ENCODE peak calls at places on chromosomes 7 and 10, in six cellular contexts. One of them, this sample, is unnamed.

GRCh38 chr10:87771871-87772500 is 46.0 kb downstream of the ATAD1 start:
- DNase-seq in mesenteric fat pad: no peak
- DNase-seq in epithelial cell of esophagus: peak; percentile 39
- DNase-seq in occipital lobe: no peak
- DNase-seq in GM10248: peak; percentile 12
- DNase-seq in activated gamma-delta T cell: no peak
- DNase-seq in this sample: peak; percentile 43

GRCh38 chr7:139619367-139619657 is 95.8 kb downstream of the CLEC2L start:
- DNase-seq in epithelial cell of esophagus: peak; percentile 27
- DNase-seq in occipital lobe: no peak
- DNase-seq in mesenteric fat pad: no peak
- DNase-seq in activated gamma-delta T cell: no peak
- DNase-seq in GM10248: no peak
- DNase-seq in this sample: peak; percentile 82

GRCh38 chr7:1210321-1210978 is 22.2 kb upstream of the UNCX start:
- DNase-seq in epithelial cell of esophagus: no peak
- DNase-seq in mesenteric fat pad: no peak
- DNase-seq in GM10248: no peak
- DNase-seq in activated gamma-delta T cell: no peak
- DNase-seq in occipital lobe: no peak
- DNase-seq in this sample: no peak

GRCh38 chr7:104341545-104341944 is 13.1 kb downstream of the LHFPL3 start:
- DNase-seq in occipital lobe: no peak
- DNase-seq in activated gamma-delta T cell: no peak
- DNase-seq in epithelial cell of esophagus: no peak
- DNase-seq in GM10248: no peak
- DNase-seq in mesenteric fat pad: no peak
- DNase-seq in this sample: no peak

GRCh38 chr7:121383235-121383634 is 12.9 kb downstream of the FAM3C start:
- DNase-seq in epithelial cell of esophagus: no peak
- DNase-seq in activated gamma-delta T cell: no peak
- DNase-seq in mesenteric fat pad: no peak
- DNase-seq in occipital lobe: no peak
- DNase-seq in GM10248: no peak
- DNase-seq in this sample: no peak

GRCh38 chr7:104805449-104806317 is 208.3 kb upstream of the KMT2E start:
- DNase-seq in activated gamma-delta T cell: no peak
- DNase-seq in mesenteric fat pad: no peak
- DNase-seq in GM10248: no peak
- DNase-seq in occipital lobe: no peak
- DNase-seq in epithelial cell of esophagus: no peak
- DNase-seq in this sample: no peak

GRCh38 chr7:131424219-131424822 is 96.6 kb downstream of the MKLN1 start:
- DNase-seq in mesenteric fat pad: no peak
- DNase-seq in GM10248: peak; percentile 18
- DNase-seq in occipital lobe: no peak
- DNase-seq in activated gamma-delta T cell: no peak
- DNase-seq in epithelial cell of esophagus: peak; percentile 40
- DNase-seq in this sample: peak; percentile 53

GRCh38 chr10:63922714-63923317 is 401.6 kb downstream of the REEP3 start:
- DNase-seq in epithelial cell of esophagus: no peak
- DNase-seq in activated gamma-delta T cell: no peak
- DNase-seq in mesenteric fat pad: no peak
- DNase-seq in GM10248: no peak
- DNase-seq in occipital lobe: no peak
- DNase-seq in this sample: no peak

GRCh38 chr7:94182066-94182465 is 177.9 kb upstream of the BET1 start:
- DNase-seq in epithelial cell of esophagus: peak; percentile 83
- DNase-seq in mesenteric fat pad: no peak
- DNase-seq in GM10248: no peak
- DNase-seq in occipital lobe: no peak
- DNase-seq in activated gamma-delta T cell: no peak
- DNase-seq in this sample: peak; percentile 53

GRCh38 chr7:44176486-44176885 is 12.8 kb downstream of the GCK start:
- DNase-seq in mesenteric fat pad: peak; percentile 82
- DNase-seq in occipital lobe: no peak
- DNase-seq in activated gamma-delta T cell: no peak
- DNase-seq in epithelial cell of esophagus: no peak
- DNase-seq in GM10248: no peak
- DNase-seq in this sample: no peak

GRCh38 chr7:30522163-30522562 is 17.5 kb upstream of the GGCT start:
- DNase-seq in epithelial cell of esophagus: no peak
- DNase-seq in occipital lobe: no peak
- DNase-seq in activated gamma-delta T cell: no peak
- DNase-seq in GM10248: no peak
- DNase-seq in mesenteric fat pad: no peak
- DNase-seq in this sample: no peak

GRCh38 chr10:94546616-94547175 is 1.1 kb downstream of the HELLS start:
- DNase-seq in occipital lobe: no peak
- DNase-seq in epithelial cell of esophagus: peak; percentile 14
- DNase-seq in activated gamma-delta T cell: no peak
- DNase-seq in mesenteric fat pad: no peak
- DNase-seq in GM10248: no peak
- DNase-seq in this sample: peak; percentile 5

GRCh38 chr10:71435571-71436267 is 39.0 kb downstream of the CDH23 start:
- DNase-seq in GM10248: no peak
- DNase-seq in mesenteric fat pad: peak; percentile 75
- DNase-seq in activated gamma-delta T cell: no peak
- DNase-seq in epithelial cell of esophagus: no peak
- DNase-seq in occipital lobe: no peak
- DNase-seq in this sample: peak; percentile 24

GRCh38 chr10:43649149-43649523 is 455 bp upstream of the ZNF32 start:
- DNase-seq in mesenteric fat pad: no peak
- DNase-seq in epithelial cell of esophagus: no peak
- DNase-seq in GM10248: no peak
- DNase-seq in occipital lobe: peak; percentile 80
- DNase-seq in activated gamma-delta T cell: no peak
- DNase-seq in this sample: peak; percentile 26

GRCh38 chr7:159061674-159062212 is 82.9 kb downstream of the VIPR2 start:
- DNase-seq in mesenteric fat pad: peak; percentile 86
- DNase-seq in GM10248: no peak
- DNase-seq in occipital lobe: no peak
- DNase-seq in activated gamma-delta T cell: no peak
- DNase-seq in epithelial cell of esophagus: no peak
- DNase-seq in this sample: no peak

GRCh38 chr10:90969148-90969547 is 48.3 kb upstream of the ANKRD1 start:
- DNase-seq in epithelial cell of esophagus: no peak
- DNase-seq in GM10248: no peak
- DNase-seq in occipital lobe: no peak
- DNase-seq in activated gamma-delta T cell: no peak
- DNase-seq in mesenteric fat pad: no peak
- DNase-seq in this sample: no peak

GRCh38 chr10:58282615-58283014 is 13.7 kb downstream of the CISD1 start:
- DNase-seq in mesenteric fat pad: no peak
- DNase-seq in GM10248: peak; percentile 61
- DNase-seq in epithelial cell of esophagus: no peak
- DNase-seq in activated gamma-delta T cell: no peak
- DNase-seq in occipital lobe: no peak
- DNase-seq in this sample: no peak

GRCh38 chr7:157183832-157184231 is 45.1 kb downstream of the UBE3C start:
- DNase-seq in epithelial cell of esophagus: no peak
- DNase-seq in mesenteric fat pad: no peak
- DNase-seq in occipital lobe: no peak
- DNase-seq in activated gamma-delta T cell: no peak
- DNase-seq in GM10248: no peak
- DNase-seq in this sample: no peak

GRCh38 chr7:44712012-44712411 is 36.6 kb upstream of the ZMIZ2 start:
- DNase-seq in epithelial cell of esophagus: peak; percentile 35
- DNase-seq in activated gamma-delta T cell: no peak
- DNase-seq in mesenteric fat pad: no peak
- DNase-seq in GM10248: no peak
- DNase-seq in occipital lobe: no peak
- DNase-seq in this sample: no peak

GRCh38 chr10:13340068-13340467 is 8.0 kb downstream of the SEPHS1 start:
- DNase-seq in occipital lobe: no peak
- DNase-seq in GM10248: no peak
- DNase-seq in activated gamma-delta T cell: no peak
- DNase-seq in epithelial cell of esophagus: peak; percentile 23
- DNase-seq in mesenteric fat pad: no peak
- DNase-seq in this sample: no peak

GRCh38 chr10:96017227-96017687 is 26.1 kb upstream of the CCNJ start:
- DNase-seq in occipital lobe: no peak
- DNase-seq in GM10248: peak; percentile 67
- DNase-seq in mesenteric fat pad: no peak
- DNase-seq in activated gamma-delta T cell: no peak
- DNase-seq in epithelial cell of esophagus: peak; percentile 70
- DNase-seq in this sample: peak; percentile 64

This sample was measured in AG08395.